ENCODE peak calls at places on chromosomes 11 and 22, in five cellular contexts. One of them, this sample, is unnamed.

GRCh38 chr11:72599325-72600117 is 74.7 kb downstream of the PDE2A start:
- DNase-seq in HepG2: no peak
- DNase-seq in A549: peak; percentile 32
- DNase-seq in GM12878: no peak
- DNase-seq in GM23338: peak; percentile 30
- DNase-seq in this sample: no peak

GRCh38 chr22:38038890-38039812 is 18.1 kb upstream of the PICK1 start:
- DNase-seq in GM23338: no peak
- DNase-seq in HepG2: no peak
- DNase-seq in GM12878: no peak
- DNase-seq in A549: no peak
- DNase-seq in this sample: no peak

GRCh38 chr11:22666700-22667439 is 459 bp downstream of the GAS2 start:
- DNase-seq in GM23338: peak; percentile 84
- DNase-seq in A549: no peak
- DNase-seq in GM12878: no peak
- DNase-seq in HepG2: peak; percentile 53
- DNase-seq in this sample: no peak

GRCh38 chr22:38700271-38700788 is 413 bp downstream of the JOSD1 start:
- DNase-seq in A549: no peak
- DNase-seq in HepG2: peak; percentile 35
- DNase-seq in GM12878: no peak
- DNase-seq in GM23338: peak; percentile 74
- DNase-seq in this sample: no peak

GRCh38 chr11:112225753-112226061 is 521 bp upstream of the PTS start:
- DNase-seq in GM12878: no peak
- DNase-seq in A549: no peak
- DNase-seq in HepG2: no peak
- DNase-seq in GM23338: no peak
- DNase-seq in this sample: no peak

GRCh38 chr22:50613291-50613981 is 12.8 kb downstream of the MAPK8IP2 start:
- DNase-seq in GM12878: no peak
- DNase-seq in HepG2: peak; percentile 71
- DNase-seq in A549: no peak
- DNase-seq in GM23338: peak; percentile 72
- DNase-seq in this sample: peak; percentile 82

GRCh38 chr22:25407859-25408229 is 156.6 kb upstream of the GRK3 start:
- DNase-seq in GM12878: no peak
- DNase-seq in HepG2: no peak
- DNase-seq in A549: no peak
- DNase-seq in GM23338: peak; percentile 60
- DNase-seq in this sample: no peak

GRCh38 chr22:19716041-19716828 is 1.9 kb downstream of the SEPTIN5 start:
- DNase-seq in A549: no peak
- DNase-seq in GM23338: no peak
- DNase-seq in HepG2: no peak
- DNase-seq in GM12878: no peak
- DNase-seq in this sample: no peak

GRCh38 chr11:129643031-129643721 is 172.5 kb upstream of the TMEM45B start:
- DNase-seq in GM23338: no peak
- DNase-seq in A549: peak; percentile 78
- DNase-seq in HepG2: no peak
- DNase-seq in GM12878: no peak
- DNase-seq in this sample: no peak

GRCh38 chr11:128603752-128604472 is 16.6 kb upstream of the ETS1 start:
- DNase-seq in GM23338: no peak
- DNase-seq in HepG2: no peak
- DNase-seq in A549: no peak
- DNase-seq in GM12878: peak; percentile 44
- DNase-seq in this sample: no peak

GRCh38 chr11:122271167-122271566 is 155.2 kb upstream of the BLID start:
- DNase-seq in HepG2: no peak
- DNase-seq in GM23338: no peak
- DNase-seq in GM12878: no peak
- DNase-seq in A549: no peak
- DNase-seq in this sample: no peak

GRCh38 chr22:35381424-35381772 is 502 bp downstream of the HMOX1 start:
- DNase-seq in A549: no peak
- DNase-seq in HepG2: no peak
- DNase-seq in GM23338: no peak
- DNase-seq in GM12878: no peak
- DNase-seq in this sample: no peak

GRCh38 chr11:40129276-40129675 is 1330.2 kb downstream of the LRRC4C start:
- DNase-seq in GM12878: no peak
- DNase-seq in GM23338: peak; percentile 58
- DNase-seq in A549: peak; percentile 9
- DNase-seq in HepG2: no peak
- DNase-seq in this sample: no peak

GRCh38 chr11:113395782-113396336 is 8.3 kb downstream of the ANKK1 start:
- DNase-seq in A549: no peak
- DNase-seq in GM12878: no peak
- DNase-seq in HepG2: no peak
- DNase-seq in GM23338: no peak
- DNase-seq in this sample: no peak

GRCh38 chr22:49660321-49660720 is 167.4 kb downstream of the BRD1 start:
- DNase-seq in GM12878: no peak
- DNase-seq in GM23338: no peak
- DNase-seq in A549: no peak
- DNase-seq in HepG2: no peak
- DNase-seq in this sample: no peak

GRCh38 chr11:63020671-63021255 is 5.1 kb upstream of the SLC22A8 start:
- DNase-seq in GM12878: no peak
- DNase-seq in HepG2: no peak
- DNase-seq in GM23338: peak; percentile 86
- DNase-seq in A549: peak; percentile 31
- DNase-seq in this sample: peak; percentile 72

GRCh38 chr22:37675930-37676571 is 615 bp downstream of the LGALS1 start:
- DNase-seq in HepG2: no peak
- DNase-seq in GM23338: peak; percentile 26
- DNase-seq in GM12878: no peak
- DNase-seq in A549: peak; percentile 24
- DNase-seq in this sample: peak; percentile 57

GRCh38 chr11:116986521-116987105 is 111.6 kb downstream of the SIK3 start:
- DNase-seq in HepG2: peak; percentile 41
- DNase-seq in GM12878: peak; percentile 64
- DNase-seq in GM23338: peak; percentile 28
- DNase-seq in A549: no peak
- DNase-seq in this sample: no peak

GRCh38 chr22:45880091-45880651 is 96.8 kb downstream of the WNT7B start:
- DNase-seq in HepG2: no peak
- DNase-seq in GM23338: no peak
- DNase-seq in A549: no peak
- DNase-seq in GM12878: no peak
- DNase-seq in this sample: no peak

GRCh38 chr11:65444314-65445051 is 21.9 kb downstream of the NEAT1 start:
- DNase-seq in GM23338: no peak
- DNase-seq in GM12878: no peak
- DNase-seq in A549: no peak
- DNase-seq in HepG2: no peak
- DNase-seq in this sample: no peak

GRCh38 chr11:67375320-67376021 is 2.1 kb upstream of the CLCF1 start:
- DNase-seq in GM23338: peak; percentile 64
- DNase-seq in A549: peak; percentile 80
- DNase-seq in GM12878: no peak
- DNase-seq in HepG2: no peak
- DNase-seq in this sample: no peak

GRCh38 chr22:41501209-41501608 is 32.3 kb downstream of the ACO2 start:
- DNase-seq in A549: peak; percentile 44
- DNase-seq in GM12878: peak; percentile 27
- DNase-seq in GM23338: peak; percentile 53
- DNase-seq in HepG2: peak; percentile 23
- DNase-seq in this sample: no peak

GRCh38 chr22:43060213-43060612 is 29.0 kb downstream of the TTLL1 start:
- DNase-seq in GM12878: no peak
- DNase-seq in HepG2: peak; percentile 32
- DNase-seq in A549: peak; percentile 33
- DNase-seq in GM23338: peak; percentile 80
- DNase-seq in this sample: peak; percentile 56

GRCh38 chr11:64372802-64373597 is 14.0 kb downstream of the RPS6KA4 start:
- DNase-seq in HepG2: peak; percentile 51
- DNase-seq in A549: peak; percentile 90
- DNase-seq in GM23338: peak; percentile 60
- DNase-seq in GM12878: no peak
- DNase-seq in this sample: peak; percentile 95

GRCh38 chr11:80727315-80727714 is 1286.5 kb upstream of the TENM4 start:
- DNase-seq in GM23338: peak; percentile 81
- DNase-seq in HepG2: peak; percentile 2
- DNase-seq in A549: no peak
- DNase-seq in GM12878: peak; percentile 5
- DNase-seq in this sample: no peak

GRCh38 chr11:76419896-76420295 is 24.9 kb upstream of the EMSY start:
- DNase-seq in A549: peak; percentile 30
- DNase-seq in GM12878: no peak
- DNase-seq in HepG2: peak; percentile 15
- DNase-seq in GM23338: peak; percentile 69
- DNase-seq in this sample: peak; percentile 43

GRCh38 chr11:95892892-95893570 is 30.9 kb downstream of the MTMR2 start:
- DNase-seq in GM12878: no peak
- DNase-seq in HepG2: no peak
- DNase-seq in GM23338: no peak
- DNase-seq in A549: no peak
- DNase-seq in this sample: no peak

GRCh38 chr11:2826679-2827056 is 58.9 kb downstream of the CDKN1C start:
- DNase-seq in GM23338: no peak
- DNase-seq in HepG2: no peak
- DNase-seq in GM12878: no peak
- DNase-seq in A549: no peak
- DNase-seq in this sample: no peak

GRCh38 chr11:2825261-2825885 is 60.2 kb downstream of the CDKN1C start:
- DNase-seq in GM12878: no peak
- DNase-seq in A549: no peak
- DNase-seq in HepG2: peak; percentile 21
- DNase-seq in GM23338: no peak
- DNase-seq in this sample: no peak

GRCh38 chr11:2827256-2827655 is 58.3 kb downstream of the CDKN1C start:
- DNase-seq in GM23338: no peak
- DNase-seq in GM12878: no peak
- DNase-seq in HepG2: no peak
- DNase-seq in A549: no peak
- DNase-seq in this sample: no peak

GRCh38 chr11:2824851-2825250 is 60.7 kb downstream of the CDKN1C start:
- DNase-seq in GM12878: no peak
- DNase-seq in A549: no peak
- DNase-seq in HepG2: no peak
- DNase-seq in GM23338: no peak
- DNase-seq in this sample: no peak

GRCh38 chr11:2825886-2826678 is 59.5 kb downstream of the CDKN1C start:
- DNase-seq in A549: no peak
- DNase-seq in GM12878: no peak
- DNase-seq in GM23338: no peak
- DNase-seq in HepG2: peak; percentile 60
- DNase-seq in this sample: no peak
- TF ChIP-seq JUNB in A549: no peak
- TF ChIP-seq JUNB in GM12878: no peak
- TF ChIP-seq JUNB in GM23338: no peak
- TF ChIP-seq JUNB in HepG2: no peak
- TF ChIP-seq JUNB in this sample: no peak

DNA sequence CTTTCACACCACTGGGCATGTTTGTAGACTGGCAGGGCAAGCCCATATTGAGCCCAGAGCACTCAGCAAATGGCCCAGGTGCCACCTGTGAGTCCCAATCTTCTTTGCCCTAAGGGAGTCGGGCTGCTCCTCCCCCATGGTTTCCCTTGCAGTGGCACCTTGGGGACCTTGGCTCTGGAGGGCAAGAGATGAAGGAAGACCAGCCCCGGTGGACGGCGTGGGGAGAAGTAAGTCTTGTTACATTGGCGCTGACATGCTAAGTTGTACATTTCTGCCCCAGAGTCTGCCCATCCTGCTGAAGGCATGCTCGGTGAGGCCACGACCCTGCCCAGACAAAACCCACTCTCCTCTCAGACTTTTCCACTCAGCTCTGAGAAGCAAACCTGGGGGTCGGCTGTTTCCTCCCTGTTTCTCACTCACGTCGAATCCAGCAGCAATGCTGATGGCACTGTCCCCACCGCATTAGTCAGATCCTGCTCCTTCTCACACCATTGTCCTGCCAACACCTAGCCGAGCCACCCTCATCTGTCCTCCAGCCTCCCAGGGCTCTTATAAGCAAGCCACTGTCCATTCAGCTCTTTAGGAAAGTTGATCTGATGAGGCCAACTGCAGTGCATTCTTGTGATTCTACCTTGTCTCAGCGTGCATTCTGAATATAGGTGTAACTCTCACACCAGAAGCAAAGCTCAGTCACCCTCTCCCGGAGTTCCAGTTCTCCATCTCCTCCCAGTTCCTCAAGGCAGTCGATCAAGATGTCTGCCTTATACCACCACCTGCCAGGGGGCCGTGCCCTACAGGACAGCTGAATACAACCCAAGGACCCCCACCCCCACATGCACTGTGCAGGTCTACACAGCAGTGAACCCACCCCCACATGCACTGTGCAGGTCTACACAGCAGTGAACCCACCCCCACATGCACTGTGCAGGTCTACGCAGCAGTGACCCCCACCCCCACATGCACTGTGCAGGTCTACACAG is 827.1 kb downstream of the TBC1D22A start:
- DNase-seq in GM23338: no peak
- DNase-seq in A549: no peak
- DNase-seq in HepG2: no peak
- DNase-seq in GM12878: no peak
- DNase-seq in this sample: no peak
- TF ChIP-seq JUNB in GM23338: no peak
- TF ChIP-seq JUNB in A549: no peak
- TF ChIP-seq JUNB in HepG2: no peak
- TF ChIP-seq JUNB in GM12878: no peak
- TF ChIP-seq JUNB in this sample: no peak

GRCh38 chr11:102580185-102580951 is 44.8 kb downstream of the MMP20 start:
- DNase-seq in A549: no peak
- DNase-seq in HepG2: no peak
- DNase-seq in GM23338: no peak
- DNase-seq in GM12878: no peak
- DNase-seq in this sample: no peak
- TF ChIP-seq JUNB in A549: no peak
- TF ChIP-seq JUNB in HepG2: no peak
- TF ChIP-seq JUNB in GM23338: no peak
- TF ChIP-seq JUNB in GM12878: peak; percentile 50
- TF ChIP-seq JUNB in this sample: no peak

DNA sequence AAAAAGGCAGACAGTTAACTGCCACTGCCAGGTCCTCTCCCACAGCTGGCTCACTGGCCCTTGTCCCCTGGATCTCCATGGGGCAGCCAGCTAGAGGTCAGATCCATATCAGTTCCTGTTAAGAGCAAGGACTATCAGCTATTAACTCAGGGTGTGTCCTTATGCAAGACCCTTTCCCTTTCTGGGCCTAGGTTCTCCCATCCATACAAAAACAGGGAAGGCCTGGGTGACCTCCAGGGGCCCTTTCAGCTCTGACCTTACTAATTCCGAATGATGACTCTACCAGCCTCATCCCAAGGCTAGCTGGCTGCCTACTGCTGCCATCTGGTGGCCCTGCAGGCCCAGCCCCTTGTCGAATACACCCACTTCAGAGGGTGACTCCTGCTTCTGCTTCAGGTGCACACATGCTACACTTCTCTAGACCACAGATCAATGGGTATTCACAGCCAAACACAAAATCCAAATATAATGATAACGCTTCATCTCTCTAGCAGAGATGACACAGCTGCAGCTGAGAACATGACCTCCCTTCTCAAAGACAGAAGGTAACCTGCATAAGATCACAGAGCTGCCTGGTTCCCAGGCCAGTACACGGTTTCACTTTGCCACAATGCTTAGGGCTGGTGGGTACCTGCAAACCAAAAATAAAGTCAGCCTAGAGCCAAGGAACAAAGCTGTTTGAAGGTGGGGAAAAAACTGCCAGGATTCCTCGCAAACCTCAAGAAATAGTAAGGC is 34.1 kb downstream of the SERGEF start:
- DNase-seq in GM23338: peak; percentile 83
- DNase-seq in A549: peak; percentile 55
- DNase-seq in HepG2: peak; percentile 59
- DNase-seq in GM12878: no peak
- DNase-seq in this sample: peak; percentile 51
- TF ChIP-seq JUNB in GM23338: no peak
- TF ChIP-seq JUNB in A549: no peak
- TF ChIP-seq JUNB in HepG2: no peak
- TF ChIP-seq JUNB in GM12878: no peak
- TF ChIP-seq JUNB in this sample: no peak

This sample was measured in K562.